ENCODE peak calls at places on chromosomes 13 and 19, in nine cellular contexts. H is right lobe of liver; C is psoas muscle; W is Kasumi-1; L is stimulated activated CD8-positive, alpha-beta memory T cell treated with anti-CD3 and anti-CD28 coated beads, Interleukin-4, amount 100 ng/mL, for 24 hours; M is cardiac muscle cell; F is activated CD8-positive, alpha-beta T cell treated with anti-CD3 and anti-CD28 coated beads for 36 hours; E is Panc1; Q is NCI-H1694 treated with DMSO at 0.1 percent for 48 hours. S is an unnamed sample.

GRCh38 chr19:39557791-39558622 is 18.0 kb upstream of the EID2 start:
- DNase-seq in H (no peak), C (no peak), W (no peak), L (no peak), M (peak; percentile 3), F (peak; percentile 30), E (peak; percentile 91), Q (no peak), S (peak; percentile 78)

GRCh38 chr13:111330211-111330610 is 9.8 kb downstream of the TEX29 start:
- DNase-seq in H (no peak), C (no peak), W (no peak), L (no peak), M (no peak), F (no peak), E (no peak), Q (no peak), S (no peak)

GRCh38 chr13:40152145-40152544 is 496.7 kb downstream of the COG6 start:
- DNase-seq in H (no peak), C (no peak), W (peak; percentile 30), L (no peak), M (no peak), F (no peak), E (no peak), Q (no peak), S (peak; percentile 11)

GRCh38 chr19:32675720-32676185 is at the start of gene RGS9BP:
- DNase-seq in H (peak; percentile 85), C (peak; percentile 89), W (peak; percentile 47), L (peak; percentile 27), M (peak; percentile 72), F (peak; percentile 59), E (no peak), Q (peak; percentile 50), S (peak; percentile 43)

GRCh38 chr19:45469835-45470146 is 2.0 kb downstream of the FOSB start:
- DNase-seq in H (no peak), C (no peak), W (peak; percentile 82), L (peak; percentile 62), M (peak; percentile 95), F (peak; percentile 91), E (no peak), Q (no peak), S (peak; percentile 52)

GRCh38 chr13:101346942-101347728 is 69.2 kb downstream of the NALCN start:
- DNase-seq in H (no peak), C (no peak), W (no peak), L (no peak), M (no peak), F (no peak), E (no peak), Q (no peak), S (no peak)

GRCh38 chr13:99746857-99747710 is 224.5 kb downstream of the ZIC5 start:
- DNase-seq in H (no peak), C (no peak), W (no peak), L (no peak), M (peak; percentile 58), F (no peak), E (no peak), Q (no peak), S (no peak)

GRCh38 chr13:90830782-90831181 is 516.7 kb upstream of the MIR17HG start:
- DNase-seq in H (no peak), C (no peak), W (no peak), L (no peak), M (no peak), F (no peak), E (no peak), Q (no peak), S (no peak)

GRCh38 chr13:33862006-33862405 is 44.1 kb downstream of the RFC3 start:
- DNase-seq in H (no peak), C (no peak), W (no peak), L (no peak), M (no peak), F (no peak), E (no peak), Q (no peak), S (no peak)

S was measured in T47D.